ENCODE peak calls at places on chromosomes 6 and 20, in eight cellular contexts. B, H, A, D, T, U, X and I are unnamed samples.

GRCh38 chr20:16801919-16802651 is 53.9 kb downstream of the OTOR start:
- DNase-seq in B (no peak), H (peak; percentile 74), A (no peak), D (no peak), T (peak; percentile 74), U (peak; percentile 53), X (peak; percentile 59), I (peak; percentile 87)

GRCh38 chr20:24966317-24967012 is 17.4 kb downstream of the CST7 start:
- DNase-seq in B (no peak), H (no peak), A (peak; percentile 27), D (no peak), T (no peak), U (no peak), X (no peak), I (no peak)

GRCh38 chr6:134880487-134881190 is 69.3 kb downstream of the ALDH8A1 start:
- DNase-seq in B (no peak), H (no peak), A (no peak), D (no peak), T (no peak), U (no peak), X (no peak), I (no peak)

GRCh38 chr6:36839819-36840379 is 655 bp upstream of the CPNE5 start:
- DNase-seq in B (no peak), H (peak; percentile 43), A (no peak), D (peak; percentile 14), T (no peak), U (no peak), X (no peak), I (peak; percentile 51)

GRCh38 chr20:56871691-56872090 is 242.6 kb downstream of the TFAP2C start:
- DNase-seq in B (no peak), H (no peak), A (no peak), D (no peak), T (no peak), U (no peak), X (no peak), I (no peak)

GRCh38 chr6:41093729-41094128 is 21.0 kb downstream of the NFYA start:
- DNase-seq in B (no peak), H (no peak), A (no peak), D (no peak), T (no peak), U (peak; percentile 70), X (no peak), I (no peak)

GRCh38 chr20:4342631-4343030 is 327.3 kb upstream of the RNF24 start:
- DNase-seq in B (no peak), H (no peak), A (no peak), D (no peak), T (no peak), U (no peak), X (no peak), I (no peak)

GRCh38 chr6:160177220-160177619 is 55.6 kb downstream of the SLC22A1 start:
- DNase-seq in B (no peak), H (no peak), A (no peak), D (no peak), T (no peak), U (no peak), X (no peak), I (no peak)

GRCh38 chr6:134750669-134751068 is 199.2 kb downstream of the ALDH8A1 start:
- DNase-seq in B (no peak), H (peak; percentile 5), A (no peak), D (no peak), T (no peak), U (peak; percentile 70), X (no peak), I (no peak)

GRCh38 chr6:144957236-144957937 is 672.3 kb downstream of the UTRN start:
- DNase-seq in B (no peak), H (no peak), A (no peak), D (no peak), T (no peak), U (peak; percentile 5), X (no peak), I (no peak)

GRCh38 chr20:8304124-8304800 is 172.2 kb downstream of the PLCB1 start:
- DNase-seq in B (no peak), H (peak; percentile 73), A (no peak), D (no peak), T (no peak), U (peak; percentile 57), X (no peak), I (no peak)

GRCh38 chr20:57749861-57750260 is 40.0 kb upstream of the PMEPA1 start:
- DNase-seq in B (no peak), H (no peak), A (no peak), D (no peak), T (no peak), U (no peak), X (no peak), I (no peak)

GRCh38 chr6:97085772-97086171 is 161.2 kb downstream of the KLHL32 start:
- DNase-seq in B (no peak), H (no peak), A (no peak), D (no peak), T (no peak), U (peak; percentile 5), X (no peak), I (no peak)

GRCh38 chr6:119040229-119040628 is 38.2 kb downstream of the FAM184A start:
- DNase-seq in B (no peak), H (no peak), A (no peak), D (no peak), T (peak; percentile 62), U (no peak), X (no peak), I (no peak)

GRCh38 chr20:23776067-23776771 is 25.5 kb upstream of the CST1 start:
- DNase-seq in B (no peak), H (no peak), A (no peak), D (no peak), T (no peak), U (no peak), X (no peak), I (no peak)

GRCh38 chr20:43541214-43541613 is 17.6 kb upstream of the SGK2 start:
- DNase-seq in B (no peak), H (no peak), A (no peak), D (no peak), T (no peak), U (peak; percentile 60), X (no peak), I (no peak)

GRCh38 chr6:149107973-149108372 is 209.5 kb upstream of the TAB2 start:
- DNase-seq in B (no peak), H (no peak), A (no peak), D (no peak), T (no peak), U (no peak), X (no peak), I (no peak)

GRCh38 chr6:7050911-7051779 is 56.6 kb upstream of the RREB1 start:
- DNase-seq in B (no peak), H (no peak), A (peak; percentile 65), D (no peak), T (peak; percentile 84), U (peak; percentile 91), X (peak; percentile 87), I (peak; percentile 33)

GRCh38 chr20:53894707-53895384 is 175.5 kb downstream of the BCAS1 start:
- DNase-seq in B (no peak), H (no peak), A (no peak), D (no peak), T (no peak), U (no peak), X (no peak), I (no peak)

GRCh38 chr6:30121446-30122065 is 8.7 kb upstream of the TRIM31 start:
- DNase-seq in B (no peak), H (no peak), A (peak; percentile 9), D (no peak), T (no peak), U (no peak), X (no peak), I (no peak)

GRCh38 chr6:44222987-44223470 is 366 bp upstream of the SLC29A1 start:
- DNase-seq in B (no peak), H (no peak), A (no peak), D (no peak), T (no peak), U (no peak), X (no peak), I (no peak)

GRCh38 chr20:48523191-48523757 is 304.5 kb downstream of the PREX1 start:
- DNase-seq in B (no peak), H (no peak), A (no peak), D (no peak), T (no peak), U (peak; percentile 67), X (no peak), I (peak; percentile 66)

GRCh38 chr20:41137412-41138216 is at the start of gene PLCG1:
- DNase-seq in B (no peak), H (peak; percentile 70), A (peak; percentile 81), D (peak; percentile 75), T (peak; percentile 91), U (peak; percentile 71), X (peak; percentile 84), I (peak; percentile 78)

GRCh38 chr6:87832025-87832825 is 130.2 kb upstream of the AKIRIN2 start:
- DNase-seq in B (peak; percentile 57), H (peak; percentile 47), A (no peak), D (peak; percentile 20), T (no peak), U (peak; percentile 44), X (no peak), I (no peak)

GRCh38 chr6:126054258-126054702 is 67.9 kb downstream of the TRMT11 start:
- DNase-seq in B (no peak), H (no peak), A (no peak), D (no peak), T (no peak), U (peak; percentile 63), X (no peak), I (no peak)

GRCh38 chr6:139855741-139856206 is 481.3 kb upstream of the CITED2 start:
- DNase-seq in B (no peak), H (peak; percentile 19), A (no peak), D (no peak), T (no peak), U (peak; percentile 81), X (no peak), I (no peak)

GRCh38 chr20:46709459-46710148 is at the start of gene SLC2A10:
- DNase-seq in B (no peak), H (no peak), A (peak; percentile 74), D (no peak), T (peak; percentile 87), U (peak; percentile 58), X (peak; percentile 70), I (peak; percentile 65)

GRCh38 chr6:83221886-83222479 is 28.8 kb downstream of the RWDD2A start:
- DNase-seq in B (no peak), H (peak; percentile 22), A (no peak), D (no peak), T (no peak), U (peak; percentile 48), X (no peak), I (no peak)

GRCh38 chr6:36117639-36118549 is 12.4 kb upstream of the MAPK13 start:
- DNase-seq in B (no peak), H (no peak), A (no peak), D (no peak), T (no peak), U (no peak), X (no peak), I (no peak)

GRCh38 chr20:54158856-54159418 is 14.8 kb downstream of the CYP24A1 start:
- DNase-seq in B (no peak), H (no peak), A (no peak), D (no peak), T (no peak), U (no peak), X (no peak), I (no peak)

GRCh38 chr20:61514805-61515505 is 262.9 kb downstream of the CDH4 start:
- DNase-seq in B (no peak), H (no peak), A (no peak), D (no peak), T (peak; percentile 28), U (no peak), X (no peak), I (no peak)